ENCODE peak calls at places on chromosomes 4 and X, in eight cellular contexts. Q, F, H, W, L, E, R and D are unnamed samples.

GRCh38 chr4:176838611-176839411 is 46.1 kb upstream of the VEGFC start:
- DNase-seq in Q (no peak), F (no peak), H (no peak), W (no peak), L (peak; percentile 77), E (no peak), R (no peak), D (peak; percentile 88)

GRCh38 chr4:41212221-41213203 is 1.8 kb downstream of the APBB2 start:
- DNase-seq in Q (peak; percentile 74), F (peak; percentile 70), H (peak; percentile 47), W (no peak), L (peak; percentile 86), E (no peak), R (no peak), D (no peak)

GRCh38 chrX:136880003-136880451 is 498 bp downstream of the RBMX start:
- DNase-seq in Q (no peak), F (no peak), H (no peak), W (no peak), L (no peak), E (peak; percentile 42), R (no peak), D (no peak)

GRCh38 chr4:1244081-1244977 is 4.6 kb downstream of the CTBP1 start:
- DNase-seq in Q (no peak), F (no peak), H (no peak), W (no peak), L (no peak), E (no peak), R (peak; percentile 74), D (no peak)

GRCh38 chr4:87901426-87901825 is 68.7 kb downstream of the MEPE start:
- DNase-seq in Q (peak; percentile 7), F (no peak), H (no peak), W (no peak), L (no peak), E (no peak), R (no peak), D (no peak)

GRCh38 chr4:68361146-68361589 is 11.3 kb upstream of the YTHDC1 start:
- DNase-seq in Q (peak; percentile 22), F (no peak), H (no peak), W (no peak), L (no peak), E (no peak), R (no peak), D (peak; percentile 96)

GRCh38 chr4:153488006-153488718 is 22.0 kb downstream of the TMEM131L start:
- DNase-seq in Q (peak; percentile 28), F (peak; percentile 94), H (no peak), W (no peak), L (peak; percentile 50), E (peak; percentile 87), R (no peak), D (no peak)

GRCh38 chr4:184205243-184205642 is 12.4 kb downstream of the ENPP6 start:
- DNase-seq in Q (no peak), F (no peak), H (no peak), W (no peak), L (no peak), E (no peak), R (no peak), D (no peak)

GRCh38 chr4:142818009-142818408 is 28.1 kb downstream of the INPP4B start:
- DNase-seq in Q (peak; percentile 5), F (no peak), H (no peak), W (no peak), L (no peak), E (no peak), R (no peak), D (no peak)

GRCh38 chr4:100042235-100042634 is 92.2 kb upstream of the H2AZ1 start:
- DNase-seq in Q (no peak), F (no peak), H (no peak), W (no peak), L (no peak), E (no peak), R (no peak), D (no peak)

GRCh38 chrX:147565239-147565638 is 346.5 kb upstream of the FMR1 start:
- DNase-seq in Q (no peak), F (no peak), H (no peak), W (no peak), L (no peak), E (no peak), R (no peak), D (peak; percentile 2)

GRCh38 chr4:41104155-41104554 is 110.2 kb downstream of the APBB2 start:
- DNase-seq in Q (no peak), F (no peak), H (no peak), W (no peak), L (no peak), E (no peak), R (no peak), D (no peak)

GRCh38 chr4:152162331-152162697 is 373.6 kb downstream of the FBXW7 start:
- DNase-seq in Q (no peak), F (no peak), H (no peak), W (no peak), L (no peak), E (no peak), R (no peak), D (no peak)

GRCh38 chrX:13778916-13779315 is 38.0 kb downstream of the GPM6B start:
- DNase-seq in Q (peak; percentile 50), F (no peak), H (no peak), W (no peak), L (peak; percentile 68), E (no peak), R (no peak), D (no peak)

GRCh38 chr4:80014531-80014930 is 58.5 kb downstream of the ANTXR2 start:
- DNase-seq in Q (peak; percentile 64), F (no peak), H (no peak), W (no peak), L (no peak), E (no peak), R (no peak), D (no peak)

GRCh38 chrX:118652717-118653116 is 74.7 kb upstream of the IL13RA1 start:
- DNase-seq in Q (peak; percentile 16), F (no peak), H (peak; percentile 46), W (no peak), L (no peak), E (no peak), R (no peak), D (no peak)

GRCh38 chrX:82816572-82816971 is 691.5 kb upstream of the POU3F4 start:
- DNase-seq in Q (no peak), F (no peak), H (no peak), W (no peak), L (no peak), E (no peak), R (no peak), D (peak; percentile 17)

GRCh38 chr4:163540977-163541376 is 46.5 kb downstream of the TMA16 start:
- DNase-seq in Q (peak; percentile 82), F (no peak), H (no peak), W (no peak), L (no peak), E (no peak), R (no peak), D (peak; percentile 44)

GRCh38 chrX:135596495-135596894 is 76.0 kb downstream of the INTS6L start:
- DNase-seq in Q (no peak), F (no peak), H (peak; percentile 40), W (no peak), L (peak; percentile 1), E (peak; percentile 47), R (peak; percentile 69), D (no peak)

GRCh38 chrX:148049441-148049840 is 68.3 kb downstream of the FMR1NB start:
- DNase-seq in Q (no peak), F (no peak), H (no peak), W (no peak), L (peak; percentile 36), E (peak; percentile 12), R (no peak), D (no peak)

GRCh38 chr4:91058345-91058744 is 931.2 kb downstream of the CCSER1 start:
- DNase-seq in Q (no peak), F (no peak), H (no peak), W (no peak), L (no peak), E (no peak), R (no peak), D (peak; percentile 94)
- H3K27ac ChIP-seq in Q (no peak overlapping the region), F (no peak overlapping the region), H (no peak overlapping the region), W (no peak overlapping the region), L (no peak overlapping the region), E (no peak overlapping the region), R (no peak overlapping the region), D (peak overlapping the region; percentile 79)

DNA sequence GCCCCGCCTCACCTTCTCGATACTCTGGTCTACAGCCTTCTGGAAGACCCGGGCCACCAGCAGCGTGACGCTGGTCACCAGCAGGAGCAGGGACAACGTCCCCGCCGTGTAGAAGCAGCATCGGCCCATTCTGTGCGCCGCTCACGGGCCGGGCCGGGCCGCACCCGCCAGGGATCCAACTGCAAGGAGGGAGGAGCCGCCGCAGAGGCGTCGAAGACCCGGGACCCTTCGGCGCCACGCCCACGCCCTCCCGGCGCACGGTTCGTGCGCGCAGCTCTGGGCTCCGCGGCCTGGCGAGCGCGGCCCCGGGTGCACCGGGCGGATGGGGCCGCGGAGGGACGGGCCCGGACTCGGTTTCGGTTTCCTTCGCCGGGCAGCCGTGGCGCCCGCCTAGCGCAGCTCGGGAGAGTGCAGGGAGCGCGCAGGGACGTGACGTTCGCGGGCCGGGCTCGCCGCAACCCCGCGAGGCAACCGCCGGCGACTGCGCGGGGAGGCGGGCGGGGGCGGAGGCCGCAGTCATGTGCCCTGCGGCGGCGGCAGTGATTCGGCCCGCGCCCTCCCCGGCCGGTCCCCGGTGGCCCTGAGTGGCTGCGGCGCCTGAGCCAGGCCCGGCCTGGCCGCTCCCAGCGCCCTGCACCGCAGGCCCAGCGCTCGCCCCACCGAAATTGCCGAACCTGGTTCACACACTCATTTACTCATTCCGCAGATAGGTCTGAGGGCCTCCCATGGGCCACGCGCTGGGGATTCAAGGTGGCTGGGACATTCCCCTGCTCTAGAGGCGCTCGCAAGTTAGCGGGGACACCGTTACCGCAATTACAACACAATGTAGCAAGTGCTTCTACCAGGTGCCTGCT is at the start of gene SCARB2:
- DNase-seq in Q (peak; percentile 67), F (no peak), H (peak; percentile 92), W (no peak), L (peak; percentile 90), E (peak; percentile 69), R (peak; percentile 96), D (no peak)
- H3K27ac ChIP-seq in Q (peak within 1 kb of the TSS; percentile 86), F (peak within 1 kb of the TSS; percentile 60), H (peak within 1 kb of the TSS; percentile 99), W (peak within 1 kb of the TSS; percentile 95), L (peak within 1 kb of the TSS; percentile 57), E (peak within 1 kb of the TSS; percentile 93), R (peak within 1 kb of the TSS; percentile 38), D (peak within 1 kb of the TSS; percentile 90)

DNA sequence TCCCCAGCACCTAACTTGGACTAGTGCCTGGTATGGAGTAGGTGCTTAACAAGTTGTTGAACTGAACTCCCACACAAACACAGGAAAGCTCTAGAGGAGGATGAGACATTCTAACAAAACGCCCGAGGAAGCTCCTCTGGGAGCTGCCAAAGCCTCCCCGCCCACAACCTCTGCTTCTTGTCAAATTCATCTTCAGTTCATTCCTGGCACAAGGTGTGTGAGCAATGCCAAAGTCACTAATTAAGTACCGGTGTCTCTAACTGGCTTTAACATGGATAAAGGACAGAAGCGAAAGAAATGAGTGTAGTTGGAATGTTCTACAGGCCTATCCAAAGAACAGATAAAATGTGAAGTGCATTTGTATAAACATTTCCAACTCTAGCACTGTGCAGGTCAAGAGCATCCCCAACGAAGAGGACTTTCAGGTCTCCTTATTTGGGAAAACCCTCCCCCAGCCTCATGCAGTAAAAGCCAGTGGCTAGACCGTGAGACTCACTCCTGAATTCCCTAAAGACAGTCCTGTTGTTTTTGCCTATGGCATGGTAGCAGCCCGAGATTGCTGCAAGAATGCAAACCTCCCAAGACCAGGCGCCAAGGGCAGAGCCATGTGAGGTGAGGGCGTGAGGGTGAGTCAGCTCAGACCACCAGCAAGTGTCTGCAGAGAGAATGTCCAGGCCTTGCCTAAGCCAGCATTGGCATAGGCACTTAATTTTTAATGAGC is 72.2 kb upstream of the KLF3 start:
- DNase-seq in Q (no peak), F (no peak), H (no peak), W (no peak), L (no peak), E (no peak), R (no peak), D (no peak)
- H3K27ac ChIP-seq in Q (no peak overlapping the region), F (no peak overlapping the region), H (no peak overlapping the region), W (no peak overlapping the region), L (no peak overlapping the region), E (no peak overlapping the region), R (no peak overlapping the region), D (no peak overlapping the region)

GRCh38 chr4:26132858-26133257 is 188.0 kb upstream of the RBPJ start:
- DNase-seq in Q (no peak), F (no peak), H (no peak), W (no peak), L (no peak), E (no peak), R (no peak), D (no peak)
- H3K27ac ChIP-seq in Q (no peak overlapping the region), F (no peak overlapping the region), H (no peak overlapping the region), W (no peak overlapping the region), L (no peak overlapping the region), E (no peak overlapping the region), R (no peak overlapping the region), D (no peak overlapping the region)